ENCODE peak calls at places on chromosomes 11 and 22, in five cellular contexts. A, I, H, G and F are unnamed samples.

GRCh38 chr22:40412441-40412840 is 42.0 kb downstream of the SGSM3 start:
- DNase-seq in A (no peak), I (no peak), H (no peak), G (no peak), F (peak)

GRCh38 chr22:40426671-40427070 is 56.3 kb downstream of the SGSM3 start:
- DNase-seq in A (no peak), I (no peak), H (no peak), G (no peak), F (no peak)

GRCh38 chr11:134544095-134544815 is 132.2 kb upstream of the B3GAT1 start:
- DNase-seq in A (no peak), I (no peak), H (no peak), G (no peak), F (no peak)

GRCh38 chr11:30501744-30502143 is 84.4 kb downstream of the MPPED2 start:
- DNase-seq in A (no peak), I (no peak), H (no peak), G (no peak), F (no peak)

GRCh38 chr22:49767355-49768062 is 60.2 kb downstream of the BRD1 start:
- DNase-seq in A (no peak), I (peak), H (no peak), G (no peak), F (peak)

GRCh38 chr11:59380263-59381059 is 21.8 kb downstream of the OR5AN1 start:
- DNase-seq in A (no peak), I (no peak), H (no peak), G (no peak), F (no peak)

GRCh38 chr22:21052715-21053459 is 7.1 kb downstream of the LRRC74B start:
- DNase-seq in A (no peak), I (no peak), H (no peak), G (no peak), F (no peak)

GRCh38 chr11:128563942-128564641 is 23.3 kb downstream of the ETS1 start:
- DNase-seq in A (no peak), I (no peak), H (no peak), G (no peak), F (peak)

GRCh38 chr11:45102810-45103621 is 43.4 kb upstream of the PRDM11 start:
- DNase-seq in A (peak), I (peak), H (peak), G (peak), F (peak)

GRCh38 chr11:15618583-15619032 is 503.9 kb downstream of the INSC start:
- DNase-seq in A (no peak), I (no peak), H (no peak), G (no peak), F (no peak)

GRCh38 chr11:78595431-78596130 is 20.9 kb upstream of the NARS2 start:
- DNase-seq in A (no peak), I (no peak), H (no peak), G (no peak), F (no peak)

GRCh38 chr11:62556102-62556871 is 9.7 kb upstream of the AHNAK start:
- DNase-seq in A (peak), I (peak), H (peak), G (peak), F (peak)

GRCh38 chr11:92601048-92601447 is 368.4 kb upstream of the MTNR1B start:
- DNase-seq in A (no peak), I (no peak), H (no peak), G (no peak), F (no peak)

GRCh38 chr22:39699631-39700348 is 129.2 kb downstream of the CACNA1I start:
- DNase-seq in A (no peak), I (peak), H (no peak), G (no peak), F (no peak)

GRCh38 chr11:94652735-94653284 is 85.6 kb downstream of the PIWIL4 start:
- DNase-seq in A (no peak), I (no peak), H (no peak), G (no peak), F (no peak)

GRCh38 chr11:2445107-2445947 is 519 bp downstream of the KCNQ1 start:
- DNase-seq in A (no peak), I (peak), H (peak), G (no peak), F (peak)

GRCh38 chr11:2443881-2444300 is 423 bp downstream of the TRPM5 start:
- DNase-seq in A (no peak), I (peak), H (no peak), G (no peak), F (peak)

GRCh38 chr11:2445948-2446551 is 1.2 kb downstream of the KCNQ1 start:
- DNase-seq in A (peak), I (no peak), H (no peak), G (no peak), F (peak)

GRCh38 chr11:2443406-2443805 is 908 bp downstream of the TRPM5 start:
- DNase-seq in A (no peak), I (no peak), H (no peak), G (no peak), F (no peak)

GRCh38 chr11:2444301-2445106 is at the start of the genes KCNQ1 and TRPM5:
- DNase-seq in A (peak), I (peak), H (peak), G (peak), F (peak)
- TF ChIP-seq CTCF in A (no peak), I (no peak), H (no peak), G (no peak), F (no peak)

GRCh38 chr11:9092085-9092484 is 686 bp upstream of the SCUBE2 start:
- DNase-seq in A (no peak), I (no peak), H (no peak), G (no peak), F (peak)

GRCh38 chr11:9094420-9094819 is 3.0 kb upstream of the SCUBE2 start:
- DNase-seq in A (no peak), I (no peak), H (no peak), G (no peak), F (no peak)

GRCh38 chr11:9091044-9091936 is at the start of gene SCUBE2:
- DNase-seq in A (no peak), I (peak), H (no peak), G (no peak), F (peak)

GRCh38 chr11:9095421-9095820 is 4.0 kb upstream of the SCUBE2 start:
- DNase-seq in A (no peak), I (no peak), H (no peak), G (no peak), F (peak)

GRCh38 chr11:9092846-9093778 is 1.7 kb upstream of the SCUBE2 start:
- DNase-seq in A (no peak), I (no peak), H (no peak), G (no peak), F (no peak)
- TF ChIP-seq CTCF in A (no peak), I (peak), H (no peak), G (peak), F (no peak)

GRCh38 chr22:43147821-43148220 is 3.5 kb upstream of the TSPO start:
- DNase-seq in A (no peak), I (no peak), H (no peak), G (no peak), F (no peak)

GRCh38 chr22:43144949-43145348 is 1.8 kb upstream of the MCAT start:
- DNase-seq in A (no peak), I (no peak), H (no peak), G (no peak), F (no peak)

GRCh38 chr22:43148581-43148980 is 2.8 kb upstream of the TSPO start:
- DNase-seq in A (no peak), I (no peak), H (no peak), G (no peak), F (peak)

DNA sequence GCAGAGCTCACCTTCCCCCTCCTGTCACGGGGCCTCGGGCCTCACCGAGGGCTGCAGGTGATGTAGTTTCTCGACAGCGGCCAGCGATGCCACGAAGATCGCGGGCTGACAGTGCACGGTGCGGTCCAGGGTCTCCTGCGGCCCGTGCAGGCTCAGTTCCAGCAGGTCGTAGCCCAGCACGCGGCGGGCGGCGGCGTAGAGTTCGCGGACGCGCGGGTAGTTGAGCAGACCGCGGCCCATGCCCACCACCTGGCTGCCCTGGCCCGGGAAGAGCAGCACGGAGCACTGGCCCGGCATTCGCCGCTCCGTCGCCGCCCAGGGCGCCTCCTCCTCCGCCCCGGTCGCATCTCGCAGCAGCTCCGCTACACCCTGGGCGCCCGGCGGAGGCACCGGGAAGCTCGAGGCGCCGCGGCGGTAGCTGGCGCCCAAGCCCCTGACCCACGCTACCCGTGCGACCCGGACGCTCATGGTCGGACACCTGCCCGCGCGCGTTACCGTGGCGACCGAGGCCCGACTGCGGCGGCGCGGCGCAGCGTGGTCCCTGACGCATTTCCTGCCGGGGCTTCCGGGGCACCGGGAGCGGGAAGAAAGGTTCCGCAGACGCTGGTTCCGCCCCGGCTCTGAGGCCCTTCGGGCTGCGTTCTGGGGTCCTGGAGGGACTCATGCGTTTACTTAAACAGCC is at the start of gene MCAT:
- DNase-seq in A (peak), I (peak), H (peak), G (peak), F (peak)
- TF ChIP-seq CTCF in A (no peak), I (no peak), H (no peak), G (no peak), F (no peak)

GRCh38 chr11:123558536-123559315 is 95.7 kb downstream of the SCN3B start:
- DNase-seq in A (no peak), I (peak), H (no peak), G (no peak), F (no peak)

GRCh38 chr11:123562166-123562565 is 92.3 kb downstream of the SCN3B start:
- DNase-seq in A (peak), I (no peak), H (no peak), G (no peak), F (no peak)

GRCh38 chr11:123561046-123561781 is 93.2 kb downstream of the SCN3B start:
- DNase-seq in A (peak), I (peak), H (no peak), G (no peak), F (no peak)

GRCh38 chr11:123560001-123560400 is 94.4 kb downstream of the SCN3B start:
- DNase-seq in A (peak), I (peak), H (peak), G (no peak), F (no peak)

DNA sequence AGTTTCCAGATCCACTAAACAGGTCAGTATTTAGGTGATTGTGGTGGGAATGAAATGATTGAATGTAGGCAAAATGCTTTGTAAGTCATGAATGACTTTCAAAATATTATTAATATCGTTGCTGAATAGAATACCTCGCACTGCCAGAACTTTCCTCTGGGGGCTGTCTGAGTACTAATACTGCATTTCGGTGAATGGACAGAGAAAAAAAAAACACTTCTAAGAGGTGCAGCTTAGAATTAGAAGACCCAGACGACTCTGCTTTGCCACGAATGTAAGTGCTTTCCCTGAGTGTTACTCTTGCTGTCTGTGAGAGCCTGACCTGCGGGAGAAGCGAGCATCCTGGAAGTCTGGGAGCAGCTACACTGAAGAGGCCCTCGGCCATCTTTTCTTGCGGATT is 95.0 kb downstream of the SCN3B start:
- DNase-seq in A (no peak), I (peak), H (no peak), G (no peak), F (no peak)
- TF ChIP-seq CTCF in A (no peak), I (peak), H (no peak), G (no peak), F (no peak)

GRCh38 chr11:73387594-73388021 is 11.4 kb downstream of the RELT start:
- DNase-seq in A (no peak), I (peak), H (no peak), G (no peak), F (peak)
- TF ChIP-seq CTCF in A (no peak), I (no peak), H (no peak), G (no peak), F (no peak)

GRCh38 chr11:74672956-74673895 is 58.0 kb downstream of the CHRDL2 start:
- DNase-seq in A (peak), I (no peak), H (no peak), G (peak), F (peak)

GRCh38 chr11:74670171-74670570 is 61.1 kb downstream of the CHRDL2 start:
- DNase-seq in A (no peak), I (no peak), H (no peak), G (no peak), F (no peak)

GRCh38 chr11:74671520-74672196 is 59.6 kb downstream of the CHRDL2 start:
- DNase-seq in A (no peak), I (no peak), H (no peak), G (no peak), F (no peak)

GRCh38 chr11:74673956-74674355 is 57.3 kb downstream of the CHRDL2 start:
- DNase-seq in A (no peak), I (no peak), H (no peak), G (no peak), F (no peak)

GRCh38 chr11:74672332-74672955 is 58.8 kb downstream of the CHRDL2 start:
- DNase-seq in A (no peak), I (no peak), H (no peak), G (no peak), F (no peak)
- TF ChIP-seq CTCF in A (no peak), I (no peak), H (no peak), G (no peak), F (no peak)

GRCh38 chr22:37045958-37046357 is 5.6 kb upstream of the KCTD17 start:
- DNase-seq in A (no peak), I (peak), H (no peak), G (no peak), F (no peak)
- TF ChIP-seq CTCF in A (no peak), I (peak), H (peak), G (no peak), F (peak)

GRCh38 chr22:23180893-23181762 is 819 bp downstream of the BCR start:
- DNase-seq in A (no peak), I (peak), H (no peak), G (no peak), F (peak)

GRCh38 chr22:23179381-23180294 is 671 bp upstream of the BCR start:
- DNase-seq in A (no peak), I (peak), H (no peak), G (no peak), F (no peak)

GRCh38 chr22:23181763-23182288 is 1.5 kb downstream of the BCR start:
- DNase-seq in A (no peak), I (no peak), H (no peak), G (no peak), F (peak)

GRCh38 chr22:23178512-23179254 is 1.6 kb upstream of the BCR start:
- DNase-seq in A (peak), I (peak), H (peak), G (peak), F (peak)

DNA sequence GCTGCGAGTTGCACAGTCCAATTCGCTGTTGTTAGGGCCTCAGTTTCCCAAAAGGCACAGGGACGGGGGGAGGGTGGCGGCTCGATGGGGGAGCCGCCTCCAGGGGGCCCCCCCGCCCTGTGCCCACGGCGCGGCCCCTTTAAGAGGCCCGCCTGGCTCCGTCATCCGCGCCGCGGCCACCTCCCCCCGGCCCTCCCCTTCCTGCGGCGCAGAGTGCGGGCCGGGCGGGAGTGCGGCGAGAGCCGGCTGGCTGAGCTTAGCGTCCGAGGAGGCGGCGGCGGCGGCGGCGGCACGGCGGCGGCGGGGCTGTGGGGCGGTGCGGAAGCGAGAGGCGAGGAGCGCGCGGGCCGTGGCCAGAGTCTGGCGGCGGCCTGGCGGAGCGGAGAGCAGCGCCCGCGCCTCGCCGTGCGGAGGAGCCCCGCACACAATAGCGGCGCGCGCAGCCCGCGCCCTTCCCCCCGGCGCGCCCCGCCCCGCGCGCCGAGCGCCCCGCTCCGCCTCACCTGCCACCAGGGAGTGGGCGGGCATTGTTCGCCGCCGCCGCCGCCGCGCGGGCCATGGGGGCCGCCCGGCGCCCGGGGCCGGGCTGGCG is at the start of gene BCR:
- DNase-seq in A (peak), I (peak), H (peak), G (peak), F (peak)
- TF ChIP-seq CTCF in A (no peak), I (no peak), H (no peak), G (no peak), F (no peak)

GRCh38 chr22:44968736-44969135 is 41.1 kb downstream of the PHF21B start:
- DNase-seq in A (no peak), I (peak), H (no peak), G (no peak), F (no peak)
- TF ChIP-seq CTCF in A (no peak), I (peak), H (no peak), G (no peak), F (no peak)